ENCODE peak calls at places on chromosomes 4 and X, in four cellular contexts. U is T follicular helper cell, H is aorta, O is heart left ventricle. K is an unnamed sample.
A peak's percentile ranks its signal among the peaks of the same experiment; 100 is the strongest.

GRCh38 chr4:13783800-13784411 is 156.4 kb upstream of the BOD1L1 start:
- DNase-seq in H (no peak), O (no peak), U (no peak), K (peak; percentile 16)

GRCh38 chr4:142274137-142274536 is 572.0 kb downstream of the INPP4B start:
- DNase-seq in H (no peak), U (no peak), O (no peak), K (peak; percentile 21)

GRCh38 chr4:137892134-137892533 is 350.0 kb downstream of the SLC7A11 start:
- DNase-seq in O (no peak), U (no peak), H (no peak), K (peak; percentile 15)

GRCh38 chr4:90425893-90426292 is 298.7 kb downstream of the CCSER1 start:
- DNase-seq in H (no peak), O (no peak), U (no peak), K (no peak)

GRCh38 chrX:136191171-136191570 is 43.8 kb downstream of the FHL1 start:
- DNase-seq in O (no peak), U (no peak), H (no peak), K (no peak)

GRCh38 chr4:166600264-166600663 is 634.0 kb downstream of the SPOCK3 start:
- DNase-seq in H (no peak), O (no peak), U (no peak), K (no peak)

GRCh38 chr4:141768954-141769353 is 132.6 kb downstream of the IL15 start:
- DNase-seq in O (no peak), U (no peak), H (no peak), K (peak; percentile 23)

GRCh38 chrX:89021964-89022363 is 274.9 kb downstream of the CPXCR1 start:
- DNase-seq in O (no peak), H (no peak), U (no peak), K (no peak)

GRCh38 chr4:70666369-70666768 is at the start of gene JCHAIN:
- DNase-seq in U (no peak), O (no peak), H (no peak), K (no peak)

GRCh38 chr4:9947168-9948062 is 73.9 kb downstream of the SLC2A9 start:
- DNase-seq in U (no peak), H (no peak), O (no peak), K (no peak)

GRCh38 chr4:81606166-81606565 is 134.5 kb upstream of the RASGEF1B start:
- DNase-seq in U (no peak), H (no peak), O (no peak), K (no peak)

GRCh38 chrX:74389016-74389415 is 32.3 kb upstream of the SLC16A2 start:
- DNase-seq in U (no peak), O (no peak), H (no peak), K (peak; percentile 32)

GRCh38 chr4:10085386-10085785 is 31.2 kb downstream of the WDR1 start:
- DNase-seq in O (peak; percentile 62), H (peak; percentile 73), U (no peak), K (no peak)

GRCh38 chr4:164935363-164935762 is 42.1 kb downstream of the TRIM61 start:
- DNase-seq in O (no peak), U (no peak), H (no peak), K (no peak)

GRCh38 chr4:170093978-170094377 is 4.2 kb upstream of the AADAT start:
- DNase-seq in U (no peak), H (no peak), O (no peak), K (no peak)

GRCh38 chr4:126955292-126956191 is 677.2 kb upstream of the INTU start:
- DNase-seq in O (peak; percentile 42), U (no peak), H (no peak), K (no peak)

GRCh38 chr4:165684177-165684870 is 188.7 kb upstream of the TLL1 start:
- DNase-seq in U (no peak), O (no peak), H (no peak), K (peak; percentile 5)

GRCh38 chr4:180120114-180120513 is 2123.1 kb upstream of the TENM3 start:
- DNase-seq in O (no peak), H (no peak), U (no peak), K (no peak)

GRCh38 chrX:148380107-148380506 is 120.3 kb upstream of the AFF2 start:
- DNase-seq in H (no peak), U (no peak), O (no peak), K (no peak)

GRCh38 chr4:172892300-172892699 is 276.3 kb upstream of the GALNT7 start:
- DNase-seq in U (no peak), H (no peak), O (no peak), K (peak; percentile 4)

GRCh38 chrX:118974088-118974907 is at the start of gene LONRF3:
- DNase-seq in U (peak; percentile 50), H (peak; percentile 92), O (peak; percentile 84), K (peak; percentile 31)

GRCh38 chr4:138049350-138049749 is 192.8 kb downstream of the SLC7A11 start:
- DNase-seq in H (no peak), O (no peak), U (no peak), K (peak; percentile 56)

GRCh38 chr4:166777760-166778159 is 456.5 kb downstream of the SPOCK3 start:
- DNase-seq in H (no peak), O (no peak), U (no peak), K (no peak)

GRCh38 chr4:1244081-1244977 is 4.6 kb downstream of the CTBP1 start:
- DNase-seq in U (no peak), O (peak; percentile 61), H (peak; percentile 74), K (no peak)

GRCh38 chr4:177484613-177485021 is 42.4 kb upstream of the AGA start:
- DNase-seq in U (no peak), O (no peak), H (no peak), K (peak; percentile 90)

GRCh38 chr4:7359302-7360063 is 75.2 kb downstream of the PSAPL1 start:
- DNase-seq in H (peak; percentile 34), O (peak; percentile 11), U (no peak), K (no peak)

GRCh38 chr4:3306465-3306864 is 13.6 kb downstream of the RGS12 start:
- DNase-seq in U (no peak), H (peak; percentile 67), O (peak; percentile 44), K (no peak)

GRCh38 chrX:20461576-20461975 is 194.9 kb upstream of the RPS6KA3 start:
- DNase-seq in H (no peak), U (no peak), O (no peak), K (peak; percentile 56)

GRCh38 chr4:165006457-165006856 is 25.3 kb upstream of the TRIM60 start:
- DNase-seq in U (no peak), H (no peak), O (no peak), K (no peak)

GRCh38 chr4:5370286-5370685 is 319.0 kb downstream of the STK32B start:
- DNase-seq in U (no peak), O (no peak), H (no peak), K (no peak)

GRCh38 chr4:56132835-56133234 is 184.1 kb downstream of the CEP135 start:
- DNase-seq in O (no peak), U (no peak), H (no peak), K (no peak)

GRCh38 chrX:2955281-2955680 is 26.1 kb upstream of the ARSD start:
- DNase-seq in H (no peak), U (no peak), O (no peak), K (no peak)

K was measured in amniotic epithelial cell.